ENCODE peak calls at places on chromosomes 3 and 15, in four cellular contexts. V is left ventricle myocardium inferior, R is uterus, P is cardiac muscle cell. L is an unnamed sample.
A peak's percentile ranks its signal among the peaks of the same experiment; 100 is the strongest.

GRCh38 chr3:183123891-183124290 is 24.6 kb upstream of the MCCC1 start:
- DNase-seq in R (no peak), P (no peak), V (no peak), L (no peak)

GRCh38 chr3:132079150-132079549 is 44.3 kb upstream of the CPNE4 start:
- DNase-seq in P (peak; percentile 5), R (no peak), V (no peak), L (no peak)

GRCh38 chr3:186270711-186271110 is 91.3 kb downstream of the DGKG start:
- DNase-seq in P (no peak), R (no peak), V (no peak), L (no peak)

GRCh38 chr3:114624047-114624445 is 330.2 kb downstream of the TIGIT start:
- DNase-seq in V (peak; percentile 48), P (peak; percentile 18), R (peak; percentile 73), L (peak; percentile 75)

GRCh38 chr15:60614862-60615771 is 136.2 kb upstream of the ICE2 start:
- DNase-seq in R (no peak), V (no peak), P (no peak), L (no peak)

GRCh38 chr3:15647629-15648167 is 46.2 kb downstream of the BTD start:
- DNase-seq in P (no peak), V (no peak), R (no peak), L (no peak)

GRCh38 chr15:101255066-101255415 is 3.2 kb upstream of the CHSY1 start:
- DNase-seq in R (no peak), P (no peak), V (no peak), L (no peak)

GRCh38 chr15:74376226-74376625 is 8.8 kb upstream of the CYP11A1 start:
- DNase-seq in P (no peak), V (no peak), R (no peak), L (no peak)

GRCh38 chr3:9308298-9308990 is 54.4 kb upstream of the THUMPD3 start:
- DNase-seq in R (no peak), P (no peak), V (no peak), L (no peak)

GRCh38 chr3:72459588-72459987 is 388.7 kb downstream of the SHQ1 start:
- DNase-seq in R (no peak), V (no peak), P (no peak), L (no peak)

GRCh38 chr15:75203017-75203907 is 1.6 kb downstream of the C15orf39 start:
- DNase-seq in P (no peak), R (no peak), V (no peak), L (no peak)

GRCh38 chr3:105608623-105609022 is 241.9 kb downstream of the ALCAM start:
- DNase-seq in R (no peak), P (peak; percentile 18), V (peak; percentile 25), L (peak; percentile 45)

GRCh38 chr3:10471337-10471721 is 34.1 kb downstream of the ATP2B2 start:
- DNase-seq in P (peak; percentile 27), R (no peak), V (no peak), L (no peak)

GRCh38 chr3:184600685-184601377 is 39.2 kb downstream of the EPHB3 start:
- DNase-seq in V (no peak), P (no peak), R (no peak), L (no peak)

GRCh38 chr3:6452974-6453373 is 407.9 kb upstream of the GRM7 start:
- DNase-seq in R (no peak), P (no peak), V (no peak), L (no peak)

GRCh38 chr15:81155375-81156218 is 21.5 kb downstream of the CFAP161 start:
- DNase-seq in P (peak; percentile 50), V (no peak), R (peak; percentile 79), L (no peak)

GRCh38 chr3:94643400-94643799 is 580.5 kb downstream of the NSUN3 start:
- DNase-seq in P (no peak), V (no peak), R (no peak), L (no peak)

GRCh38 chr15:66502491-66502890 is 2.2 kb downstream of the RPL4 start:
- DNase-seq in P (no peak), R (no peak), V (no peak), L (no peak)

GRCh38 chr3:48039487-48040190 is 23.4 kb upstream of the MAP4 start:
- DNase-seq in P (peak; percentile 49), R (no peak), V (no peak), L (no peak)

GRCh38 chr3:126749931-126750759 is 46.1 kb downstream of the CHCHD6 start:
- DNase-seq in V (no peak), P (no peak), R (no peak), L (no peak)

GRCh38 chr15:40815042-40815678 is 7.9 kb upstream of the DNAJC17 start:
- DNase-seq in R (no peak), V (no peak), P (peak; percentile 47), L (no peak)

GRCh38 chr3:120555661-120556509 is 40.3 kb upstream of the NDUFB4 start:
- DNase-seq in R (no peak), P (no peak), V (peak; percentile 49), L (peak; percentile 76)

GRCh38 chr15:68031406-68031805 is 22.7 kb upstream of the PIAS1 start:
- DNase-seq in R (no peak), V (no peak), P (no peak), L (no peak)

GRCh38 chr3:179373938-179374337 is 26.4 kb downstream of the MFN1 start:
- DNase-seq in R (no peak), P (no peak), V (no peak), L (no peak)

GRCh38 chr3:69232447-69232846 is 110.1 kb upstream of the LMOD3 start:
- DNase-seq in V (no peak), R (no peak), P (no peak), L (no peak)

GRCh38 chr3:127889461-127889863 is 25.6 kb upstream of the KBTBD12 start:
- DNase-seq in R (peak; percentile 50), V (no peak), P (no peak), L (no peak)

GRCh38 chr3:140068512-140068911 is 133.5 kb downstream of the CLSTN2 start:
- DNase-seq in R (no peak), P (no peak), V (no peak), L (no peak)

GRCh38 chr15:90365414-90366055 is 13.5 kb downstream of the ZNF774 start:
- DNase-seq in V (no peak), R (no peak), P (no peak), L (no peak)

GRCh38 chr3:106007512-106007911 is 138.7 kb upstream of the CBLB start:
- DNase-seq in V (no peak), R (no peak), P (no peak), L (no peak)

GRCh38 chr3:138747229-138747628 is 87.5 kb downstream of the PIK3CB start:
- DNase-seq in R (no peak), V (no peak), P (no peak), L (no peak)

GRCh38 chr15:73941044-73941443 is 14.8 kb downstream of the LOXL1 start:
- DNase-seq in P (no peak), R (no peak), V (peak; percentile 12), L (peak; percentile 64)

GRCh38 chr15:66188464-66188863 is 65.1 kb downstream of the MEGF11 start:
- DNase-seq in P (no peak), R (no peak), V (no peak), L (no peak)

GRCh38 chr15:101057841-101058407 is 138.8 kb downstream of the LRRK1 start:
- DNase-seq in P (no peak), V (no peak), R (peak; percentile 6), L (no peak)

GRCh38 chr15:52808441-52808840 is 18.3 kb upstream of the ONECUT1 start:
- DNase-seq in P (no peak), R (no peak), V (no peak), L (no peak)

GRCh38 chr3:140018556-140018955 is 83.6 kb downstream of the CLSTN2 start:
- DNase-seq in P (no peak), R (no peak), V (no peak), L (no peak)

GRCh38 chr3:154225536-154225935 is 98.8 kb downstream of the DHX36 start:
- DNase-seq in P (no peak), V (no peak), R (no peak), L (no peak)

GRCh38 chr3:25153561-25153960 is 274.5 kb upstream of the RARB start:
- DNase-seq in P (no peak), R (no peak), V (no peak), L (no peak)

GRCh38 chr3:38133557-38134405 is 3.1 kb downstream of the ACAA1 start:
- DNase-seq in R (no peak), P (no peak), V (no peak), L (no peak)

DNA sequence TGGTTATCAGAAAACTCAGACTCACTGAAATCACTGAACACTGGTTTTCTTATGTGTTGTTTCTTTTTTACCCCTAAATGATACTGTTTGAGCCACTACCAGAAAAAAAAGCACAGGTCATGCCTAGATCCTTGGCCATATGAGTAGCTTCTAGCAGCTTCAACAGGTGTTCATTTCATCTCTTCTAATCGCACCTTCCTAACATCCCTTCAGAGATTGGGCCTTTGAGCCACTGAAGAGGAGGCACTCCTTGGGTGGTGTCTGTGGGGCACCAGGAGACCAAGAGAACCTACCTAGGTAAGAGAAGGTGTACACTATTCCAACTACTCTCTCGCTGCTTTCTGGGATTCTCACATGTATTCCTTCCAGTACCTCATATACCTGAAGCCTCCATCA is 2.5 kb downstream of the HEG1 start:
- DNase-seq in P (no peak), V (no peak), R (no peak), L (no peak)
- H3K27ac ChIP-seq in P (peak overlapping the region; percentile 83), V (peak overlapping the region; percentile 96), R (peak overlapping the region; percentile 99), L (peak overlapping the region; percentile 93)

GRCh38 chr3:73772599-73772998 is 147.9 kb upstream of the PDZRN3 start:
- DNase-seq in V (no peak), R (no peak), P (no peak), L (no peak)

GRCh38 chr3:73772076-73772475 is 147.3 kb upstream of the PDZRN3 start:
- DNase-seq in P (no peak), V (no peak), R (no peak), L (no peak)

GRCh38 chr3:73765878-73766564 is 141.3 kb upstream of the PDZRN3 start:
- DNase-seq in V (no peak), P (no peak), R (no peak), L (no peak)

GRCh38 chr3:73766599-73767378 is 142.0 kb upstream of the PDZRN3 start:
- DNase-seq in V (no peak), R (peak; percentile 78), P (no peak), L (no peak)

GRCh38 chr3:73768594-73769308 is 144.0 kb upstream of the PDZRN3 start:
- DNase-seq in P (no peak), V (no peak), R (no peak), L (no peak)
- TF ChIP-seq CTCF in P (peak; percentile 8), V (no peak), R (no peak), L (peak; percentile 19)

GRCh38 chr3:36591959-36592358 is 172.4 kb downstream of the DCLK3 start:
- DNase-seq in V (no peak), P (no peak), R (no peak), L (no peak)
- H3K4me1 ChIP-seq in V (no peaks in the 10 kb centered on the region), P (no peaks in the 10 kb centered on the region), R (no peaks in the 10 kb centered on the region), L (no peaks in the 10 kb centered on the region)

DNA sequence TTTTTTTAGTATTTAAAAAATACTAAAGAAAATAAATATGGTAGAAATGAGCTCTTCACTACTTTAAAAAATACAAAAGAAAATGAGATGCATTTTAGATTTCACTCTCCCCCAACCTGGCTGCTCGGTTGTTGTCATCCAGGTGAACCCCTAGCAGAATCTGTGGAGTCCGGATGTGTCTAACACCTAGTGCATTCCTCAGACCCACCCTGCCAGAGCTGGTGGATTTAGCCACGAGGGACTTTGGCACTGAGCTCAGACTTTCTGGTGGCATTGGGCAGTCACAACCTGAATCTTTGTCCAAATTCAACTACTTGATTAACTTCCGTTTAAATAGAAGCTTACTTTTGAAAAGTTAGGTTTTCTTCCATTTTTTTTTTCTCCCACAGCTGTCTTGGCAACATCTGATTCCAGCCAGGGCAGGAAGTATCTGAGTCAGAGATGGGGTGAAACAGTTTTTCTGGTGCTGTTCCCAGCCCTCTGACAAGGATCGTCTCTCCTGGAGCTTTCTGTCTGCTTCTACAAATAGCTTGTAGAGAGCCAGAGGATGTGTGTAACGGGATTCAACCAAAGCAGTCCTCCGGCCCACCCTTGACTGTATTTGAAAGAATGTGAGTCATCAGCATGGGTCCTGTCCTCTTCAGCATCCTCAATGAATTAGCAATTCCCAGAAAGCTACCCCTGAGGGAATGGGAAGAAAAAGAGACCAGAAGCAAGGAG is 301.8 kb upstream of the MCTP2 start:
- DNase-seq in P (no peak), R (peak; percentile 75), V (peak; percentile 37), L (peak; percentile 63)
- H3K27ac ChIP-seq in P (no peak overlapping the region), R (peak overlapping the region; percentile 56), V (peak overlapping the region; percentile 68), L (peak overlapping the region; percentile 66)